ENCODE peak calls at places on chromosomes 13 and 19, in nine cellular contexts. One of them, this sample, is unnamed.

GRCh38 chr13:90485441-90485840 is 862.0 kb upstream of the MIR17HG start:
- DNase-seq in RWPE2: no peak
- DNase-seq in astrocyte of the cerebellum: peak
- DNase-seq in IMR-90: peak
- DNase-seq in brain microvascular endothelial cell: peak
- DNase-seq in fibroblast of lung: peak
- DNase-seq in kidney epithelial cell: peak
- DNase-seq in HFFc6: peak
- DNase-seq in breast epithelium: no peak
- DNase-seq in this sample: no peak

GRCh38 chr13:112843392-112844250 is 125.4 kb upstream of the MCF2L start:
- DNase-seq in RWPE2: no peak
- DNase-seq in astrocyte of the cerebellum: no peak
- DNase-seq in IMR-90: no peak
- DNase-seq in brain microvascular endothelial cell: no peak
- DNase-seq in fibroblast of lung: no peak
- DNase-seq in kidney epithelial cell: no peak
- DNase-seq in HFFc6: no peak
- DNase-seq in breast epithelium: no peak
- DNase-seq in this sample: no peak

GRCh38 chr13:22690756-22691155 is 490.0 kb upstream of the SGCG start:
- DNase-seq in RWPE2: no peak
- DNase-seq in astrocyte of the cerebellum: no peak
- DNase-seq in IMR-90: no peak
- DNase-seq in brain microvascular endothelial cell: no peak
- DNase-seq in fibroblast of lung: no peak
- DNase-seq in kidney epithelial cell: no peak
- DNase-seq in HFFc6: no peak
- DNase-seq in breast epithelium: no peak
- DNase-seq in this sample: no peak

GRCh38 chr13:40170091-40170490 is 496.4 kb downstream of the FOXO1 start:
- DNase-seq in RWPE2: no peak
- DNase-seq in astrocyte of the cerebellum: no peak
- DNase-seq in IMR-90: no peak
- DNase-seq in brain microvascular endothelial cell: no peak
- DNase-seq in fibroblast of lung: no peak
- DNase-seq in kidney epithelial cell: no peak
- DNase-seq in HFFc6: no peak
- DNase-seq in breast epithelium: no peak
- DNase-seq in this sample: no peak

GRCh38 chr13:100584901-100585300 is 3.7 kb downstream of the GGACT start:
- DNase-seq in RWPE2: no peak
- DNase-seq in astrocyte of the cerebellum: peak
- DNase-seq in IMR-90: no peak
- DNase-seq in brain microvascular endothelial cell: no peak
- DNase-seq in fibroblast of lung: no peak
- DNase-seq in kidney epithelial cell: no peak
- DNase-seq in HFFc6: no peak
- DNase-seq in breast epithelium: no peak
- DNase-seq in this sample: no peak

GRCh38 chr13:23488442-23488841 is 54.9 kb upstream of the SACS start:
- DNase-seq in RWPE2: no peak
- DNase-seq in astrocyte of the cerebellum: no peak
- DNase-seq in IMR-90: peak
- DNase-seq in brain microvascular endothelial cell: peak
- DNase-seq in fibroblast of lung: peak
- DNase-seq in kidney epithelial cell: no peak
- DNase-seq in HFFc6: peak
- DNase-seq in breast epithelium: peak
- DNase-seq in this sample: no peak

GRCh38 chr13:46010148-46010547 is 42.4 kb downstream of the ZC3H13 start:
- DNase-seq in RWPE2: no peak
- DNase-seq in astrocyte of the cerebellum: no peak
- DNase-seq in IMR-90: no peak
- DNase-seq in brain microvascular endothelial cell: no peak
- DNase-seq in fibroblast of lung: peak
- DNase-seq in kidney epithelial cell: no peak
- DNase-seq in HFFc6: no peak
- DNase-seq in breast epithelium: no peak
- DNase-seq in this sample: no peak

GRCh38 chr13:36344173-36344572 is 2.0 kb downstream of the SPART start:
- DNase-seq in RWPE2: no peak
- DNase-seq in astrocyte of the cerebellum: no peak
- DNase-seq in IMR-90: peak
- DNase-seq in brain microvascular endothelial cell: no peak
- DNase-seq in fibroblast of lung: peak
- DNase-seq in kidney epithelial cell: no peak
- DNase-seq in HFFc6: peak
- DNase-seq in breast epithelium: no peak
- DNase-seq in this sample: no peak

GRCh38 chr13:85298387-85298924 is 500.8 kb downstream of the SLITRK6 start:
- DNase-seq in RWPE2: no peak
- DNase-seq in astrocyte of the cerebellum: no peak
- DNase-seq in IMR-90: no peak
- DNase-seq in brain microvascular endothelial cell: no peak
- DNase-seq in fibroblast of lung: no peak
- DNase-seq in kidney epithelial cell: no peak
- DNase-seq in HFFc6: no peak
- DNase-seq in breast epithelium: no peak
- DNase-seq in this sample: no peak

GRCh38 chr13:39417131-39417530 is 185.9 kb downstream of the LHFPL6 start:
- DNase-seq in RWPE2: no peak
- DNase-seq in astrocyte of the cerebellum: no peak
- DNase-seq in IMR-90: no peak
- DNase-seq in brain microvascular endothelial cell: no peak
- DNase-seq in fibroblast of lung: no peak
- DNase-seq in kidney epithelial cell: no peak
- DNase-seq in HFFc6: peak
- DNase-seq in breast epithelium: no peak
- DNase-seq in this sample: no peak

GRCh38 chr19:19106061-19106551 is 32.2 kb downstream of the TMEM161A start:
- DNase-seq in RWPE2: no peak
- DNase-seq in astrocyte of the cerebellum: no peak
- DNase-seq in IMR-90: no peak
- DNase-seq in brain microvascular endothelial cell: no peak
- DNase-seq in fibroblast of lung: peak
- DNase-seq in kidney epithelial cell: no peak
- DNase-seq in HFFc6: no peak
- DNase-seq in breast epithelium: no peak
- DNase-seq in this sample: no peak

GRCh38 chr19:5933391-5933998 is 19.4 kb downstream of the CAPS start:
- DNase-seq in RWPE2: no peak
- DNase-seq in astrocyte of the cerebellum: no peak
- DNase-seq in IMR-90: no peak
- DNase-seq in brain microvascular endothelial cell: no peak
- DNase-seq in fibroblast of lung: no peak
- DNase-seq in kidney epithelial cell: no peak
- DNase-seq in HFFc6: no peak
- DNase-seq in breast epithelium: no peak
- DNase-seq in this sample: no peak

GRCh38 chr19:861756-862528 is 2.5 kb downstream of the CFD start:
- DNase-seq in RWPE2: peak
- DNase-seq in astrocyte of the cerebellum: no peak
- DNase-seq in IMR-90: no peak
- DNase-seq in brain microvascular endothelial cell: no peak
- DNase-seq in fibroblast of lung: peak
- DNase-seq in kidney epithelial cell: no peak
- DNase-seq in HFFc6: no peak
- DNase-seq in breast epithelium: no peak
- DNase-seq in this sample: peak

GRCh38 chr19:2103308-2103707 is 6.6 kb downstream of the IZUMO4 start:
- DNase-seq in RWPE2: no peak
- DNase-seq in astrocyte of the cerebellum: no peak
- DNase-seq in IMR-90: no peak
- DNase-seq in brain microvascular endothelial cell: no peak
- DNase-seq in fibroblast of lung: no peak
- DNase-seq in kidney epithelial cell: no peak
- DNase-seq in HFFc6: no peak
- DNase-seq in breast epithelium: no peak
- DNase-seq in this sample: no peak

GRCh38 chr13:52665325-52665724 is 12.7 kb downstream of the SUGT1 start:
- DNase-seq in RWPE2: no peak
- DNase-seq in astrocyte of the cerebellum: peak
- DNase-seq in IMR-90: peak
- DNase-seq in brain microvascular endothelial cell: no peak
- DNase-seq in fibroblast of lung: peak
- DNase-seq in kidney epithelial cell: no peak
- DNase-seq in HFFc6: peak
- DNase-seq in breast epithelium: no peak
- DNase-seq in this sample: no peak
- TF ChIP-seq CTCF in RWPE2: peak
- TF ChIP-seq CTCF in astrocyte of the cerebellum: peak
- TF ChIP-seq CTCF in IMR-90: peak
- TF ChIP-seq CTCF in brain microvascular endothelial cell: peak
- TF ChIP-seq CTCF in fibroblast of lung: peak
- TF ChIP-seq CTCF in kidney epithelial cell: peak
- TF ChIP-seq CTCF in HFFc6: peak
- TF ChIP-seq CTCF in breast epithelium: no peak
- TF ChIP-seq CTCF in this sample: peak

GRCh38 chr19:17555480-17555928 is at the start of gene COLGALT1:
- DNase-seq in RWPE2: peak
- DNase-seq in astrocyte of the cerebellum: peak
- DNase-seq in IMR-90: peak
- DNase-seq in brain microvascular endothelial cell: peak
- DNase-seq in fibroblast of lung: peak
- DNase-seq in kidney epithelial cell: peak
- DNase-seq in HFFc6: peak
- DNase-seq in breast epithelium: peak
- DNase-seq in this sample: peak

GRCh38 chr19:17557461-17557860 is 2.0 kb downstream of the COLGALT1 start:
- DNase-seq in RWPE2: no peak
- DNase-seq in astrocyte of the cerebellum: no peak
- DNase-seq in IMR-90: no peak
- DNase-seq in brain microvascular endothelial cell: no peak
- DNase-seq in fibroblast of lung: no peak
- DNase-seq in kidney epithelial cell: no peak
- DNase-seq in HFFc6: no peak
- DNase-seq in breast epithelium: no peak
- DNase-seq in this sample: no peak

GRCh38 chr19:17556995-17557394 is 1.5 kb downstream of the COLGALT1 start:
- DNase-seq in RWPE2: no peak
- DNase-seq in astrocyte of the cerebellum: no peak
- DNase-seq in IMR-90: no peak
- DNase-seq in brain microvascular endothelial cell: no peak
- DNase-seq in fibroblast of lung: no peak
- DNase-seq in kidney epithelial cell: no peak
- DNase-seq in HFFc6: no peak
- DNase-seq in breast epithelium: no peak
- DNase-seq in this sample: no peak

GRCh38 chr19:17554968-17555479 is 425 bp upstream of the COLGALT1 start:
- DNase-seq in RWPE2: no peak
- DNase-seq in astrocyte of the cerebellum: no peak
- DNase-seq in IMR-90: no peak
- DNase-seq in brain microvascular endothelial cell: no peak
- DNase-seq in fibroblast of lung: no peak
- DNase-seq in kidney epithelial cell: no peak
- DNase-seq in HFFc6: no peak
- DNase-seq in breast epithelium: no peak
- DNase-seq in this sample: no peak

DNA sequence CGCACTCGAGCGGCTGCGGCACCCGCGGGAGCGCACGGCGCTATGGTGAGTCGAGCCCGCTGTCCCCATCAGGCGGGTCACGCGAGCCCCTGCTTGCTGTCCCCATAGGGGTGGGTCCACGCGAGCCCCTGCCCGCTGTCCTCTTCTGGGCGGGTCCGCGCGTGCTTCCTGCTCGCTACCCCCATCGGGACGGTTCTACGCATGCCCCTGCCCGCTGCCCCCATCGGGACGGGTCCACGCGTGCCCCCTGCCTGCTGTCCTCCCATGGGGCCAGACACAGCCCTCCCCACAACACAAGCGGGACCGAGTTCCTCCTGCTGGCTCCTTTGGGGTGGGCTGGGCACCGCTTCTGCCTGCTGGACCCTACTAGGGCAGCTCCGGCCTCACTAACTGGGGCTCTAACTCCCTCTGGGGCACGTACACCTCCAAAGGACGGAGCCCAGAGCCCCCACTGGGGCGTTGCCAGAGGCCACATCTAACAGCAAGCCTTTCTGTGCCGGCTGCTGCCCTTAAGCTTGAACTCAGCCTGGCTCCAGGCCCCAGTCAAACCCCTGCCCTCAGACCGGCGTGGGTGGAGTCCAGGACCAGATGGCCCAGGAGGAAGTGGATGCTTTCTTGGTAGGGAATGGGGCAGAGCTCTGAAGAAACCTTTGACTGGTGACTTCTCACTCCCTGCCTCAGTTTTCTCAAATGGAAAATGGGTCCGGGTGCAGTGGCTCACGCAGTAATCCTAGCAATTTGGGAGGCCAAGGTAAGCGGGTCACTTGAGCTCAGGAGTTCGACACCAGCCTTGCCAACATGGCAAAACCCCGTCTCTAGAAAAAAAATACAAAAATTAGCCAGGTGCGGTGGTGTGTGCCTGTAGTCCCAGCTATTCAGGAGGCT is 722 bp downstream of the COLGALT1 start:
- DNase-seq in RWPE2: no peak
- DNase-seq in astrocyte of the cerebellum: no peak
- DNase-seq in IMR-90: peak
- DNase-seq in brain microvascular endothelial cell: peak
- DNase-seq in fibroblast of lung: peak
- DNase-seq in kidney epithelial cell: no peak
- DNase-seq in HFFc6: peak
- DNase-seq in breast epithelium: no peak
- DNase-seq in this sample: no peak
- TF ChIP-seq CTCF in RWPE2: no peak
- TF ChIP-seq CTCF in astrocyte of the cerebellum: no peak
- TF ChIP-seq CTCF in IMR-90: no peak
- TF ChIP-seq CTCF in brain microvascular endothelial cell: peak
- TF ChIP-seq CTCF in fibroblast of lung: no peak
- TF ChIP-seq CTCF in kidney epithelial cell: peak
- TF ChIP-seq CTCF in HFFc6: peak
- TF ChIP-seq CTCF in breast epithelium: no peak
- TF ChIP-seq CTCF in this sample: no peak

DNA sequence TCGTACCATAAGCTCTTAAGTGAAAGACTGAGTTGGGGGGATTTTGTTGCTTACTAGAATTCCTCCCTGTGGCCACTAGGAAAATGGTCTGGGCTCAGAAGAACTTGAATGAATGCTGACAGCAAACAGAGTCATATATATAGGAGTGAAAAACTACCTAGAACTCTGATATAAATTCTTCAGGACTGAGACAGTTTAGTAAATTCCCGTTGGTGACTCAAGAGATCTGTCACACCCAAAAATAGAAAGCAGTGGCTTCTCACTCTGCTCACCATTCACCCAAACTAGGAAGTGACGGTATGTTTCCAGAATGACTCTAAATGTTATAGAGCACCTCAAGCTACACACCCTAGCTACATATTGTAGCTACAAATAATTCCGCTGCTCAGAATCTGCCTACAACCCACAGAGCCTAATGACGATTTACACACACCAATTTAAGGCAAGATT is 116.2 kb downstream of the TBC1D4 start:
- DNase-seq in RWPE2: no peak
- DNase-seq in astrocyte of the cerebellum: no peak
- DNase-seq in IMR-90: peak
- DNase-seq in brain microvascular endothelial cell: peak
- DNase-seq in fibroblast of lung: peak
- DNase-seq in kidney epithelial cell: peak
- DNase-seq in HFFc6: peak
- DNase-seq in breast epithelium: no peak
- DNase-seq in this sample: no peak
- TF ChIP-seq CTCF in RWPE2: peak
- TF ChIP-seq CTCF in astrocyte of the cerebellum: peak
- TF ChIP-seq CTCF in IMR-90: peak
- TF ChIP-seq CTCF in brain microvascular endothelial cell: peak
- TF ChIP-seq CTCF in fibroblast of lung: peak
- TF ChIP-seq CTCF in kidney epithelial cell: peak
- TF ChIP-seq CTCF in HFFc6: peak
- TF ChIP-seq CTCF in breast epithelium: no peak
- TF ChIP-seq CTCF in this sample: no peak

GRCh38 chr13:110748271-110748670 is 34.8 kb downstream of the ING1 start:
- DNase-seq in RWPE2: no peak
- DNase-seq in astrocyte of the cerebellum: no peak
- DNase-seq in IMR-90: no peak
- DNase-seq in brain microvascular endothelial cell: no peak
- DNase-seq in fibroblast of lung: no peak
- DNase-seq in kidney epithelial cell: no peak
- DNase-seq in HFFc6: no peak
- DNase-seq in breast epithelium: no peak
- DNase-seq in this sample: no peak
- TF ChIP-seq CTCF in RWPE2: no peak
- TF ChIP-seq CTCF in astrocyte of the cerebellum: no peak
- TF ChIP-seq CTCF in IMR-90: no peak
- TF ChIP-seq CTCF in brain microvascular endothelial cell: no peak
- TF ChIP-seq CTCF in fibroblast of lung: no peak
- TF ChIP-seq CTCF in kidney epithelial cell: no peak
- TF ChIP-seq CTCF in HFFc6: no peak
- TF ChIP-seq CTCF in breast epithelium: no peak
- TF ChIP-seq CTCF in this sample: no peak